ENCODE peak calls at places on chromosomes 2 and 18, in ten cellular contexts. S is left ventricle myocardium inferior, Y is hepatocyte, D is esophagus squamous epithelium, C is HCT116, K is mammary epithelial cell, E is adrenal gland, J is substantia nigra, I is mesenchymal stem cell, G is heart right ventricle. A is an unnamed sample.

GRCh38 chr2:187509667-187510417 is 44.4 kb downstream of the TFPI start:
- DNase-seq in S (no peak), Y (no peak), D (no peak), C (no peak), K (no peak), E (no peak), J (no peak), I (peak), G (no peak), A (no peak)

GRCh38 chr18:79681484-79682387 is 2.1 kb downstream of the CTDP1 start:
- DNase-seq in S (no peak), Y (no peak), D (no peak), C (no peak), K (peak), E (no peak), J (no peak), I (no peak), G (no peak), A (no peak)

GRCh38 chr2:3127710-3128109 is 249.9 kb downstream of the EIPR1 start:
- DNase-seq in S (no peak), Y (no peak), D (no peak), C (no peak), K (no peak), E (no peak), J (no peak), I (no peak), G (no peak), A (no peak)

GRCh38 chr2:227325824-227326195 is 759 bp downstream of the MFF start:
- DNase-seq in S (peak), Y (peak), D (no peak), C (no peak), K (peak), E (peak), J (peak), I (peak), G (peak), A (peak)

GRCh38 chr2:75466708-75467311 is 93.9 kb downstream of the EVA1A start:
- DNase-seq in S (no peak), Y (peak), D (no peak), C (peak), K (peak), E (peak), J (no peak), I (peak), G (no peak), A (no peak)

GRCh38 chr2:172624996-172625395 is 69.1 kb downstream of the PDK1 start:
- DNase-seq in S (no peak), Y (no peak), D (no peak), C (no peak), K (no peak), E (no peak), J (no peak), I (no peak), G (no peak), A (no peak)

GRCh38 chr2:108535380-108535677 is 1.1 kb downstream of the LIMS1 start:
- DNase-seq in S (no peak), Y (peak), D (no peak), C (no peak), K (peak), E (no peak), J (no peak), I (no peak), G (no peak), A (no peak)

GRCh38 chr2:159362094-159362493 is 75.6 kb upstream of the WDSUB1 start:
- DNase-seq in S (no peak), Y (no peak), D (no peak), C (no peak), K (no peak), E (no peak), J (no peak), I (no peak), G (no peak), A (no peak)

GRCh38 chr2:174033163-174033550 is 68.0 kb upstream of the SP3 start:
- DNase-seq in S (no peak), Y (no peak), D (no peak), C (no peak), K (no peak), E (no peak), J (no peak), I (no peak), G (no peak), A (no peak)

GRCh38 chr2:160425794-160426193 is 67.8 kb downstream of the RBMS1 start:
- DNase-seq in S (no peak), Y (no peak), D (no peak), C (no peak), K (no peak), E (no peak), J (no peak), I (peak), G (no peak), A (no peak)

GRCh38 chr2:107072150-107072940 is 186.4 kb upstream of the ST6GAL2 start:
- DNase-seq in S (no peak), Y (no peak), D (no peak), C (no peak), K (no peak), E (no peak), J (no peak), I (peak), G (no peak), A (no peak)

GRCh38 chr2:127197475-127198385 is 22.4 kb downstream of the CYP27C1 start:
- DNase-seq in S (peak), Y (peak), D (no peak), C (peak), K (no peak), E (peak), J (peak), I (peak), G (peak), A (no peak)

GRCh38 chr2:19336781-19337180 is 21.6 kb downstream of the OSR1 start:
- DNase-seq in S (no peak), Y (no peak), D (no peak), C (no peak), K (no peak), E (no peak), J (peak), I (no peak), G (no peak), A (no peak)

GRCh38 chr2:119455066-119455718 is 23.5 kb downstream of the TMEM37 start:
- DNase-seq in S (no peak), Y (no peak), D (no peak), C (no peak), K (no peak), E (peak), J (no peak), I (no peak), G (no peak), A (no peak)

GRCh38 chr2:109342451-109342850 is 213.4 kb downstream of the SH3RF3 start:
- DNase-seq in S (no peak), Y (no peak), D (no peak), C (no peak), K (no peak), E (no peak), J (no peak), I (no peak), G (no peak), A (no peak)

GRCh38 chr2:240948086-240948485 is 42.0 kb downstream of the CROCC2 start:
- DNase-seq in S (peak), Y (no peak), D (no peak), C (no peak), K (no peak), E (no peak), J (no peak), I (no peak), G (no peak), A (no peak)

GRCh38 chr18:58314284-58314683 is 270.3 kb downstream of the NEDD4L start:
- DNase-seq in S (no peak), Y (peak), D (no peak), C (peak), K (peak), E (peak), J (peak), I (peak), G (no peak), A (no peak)

DNA sequence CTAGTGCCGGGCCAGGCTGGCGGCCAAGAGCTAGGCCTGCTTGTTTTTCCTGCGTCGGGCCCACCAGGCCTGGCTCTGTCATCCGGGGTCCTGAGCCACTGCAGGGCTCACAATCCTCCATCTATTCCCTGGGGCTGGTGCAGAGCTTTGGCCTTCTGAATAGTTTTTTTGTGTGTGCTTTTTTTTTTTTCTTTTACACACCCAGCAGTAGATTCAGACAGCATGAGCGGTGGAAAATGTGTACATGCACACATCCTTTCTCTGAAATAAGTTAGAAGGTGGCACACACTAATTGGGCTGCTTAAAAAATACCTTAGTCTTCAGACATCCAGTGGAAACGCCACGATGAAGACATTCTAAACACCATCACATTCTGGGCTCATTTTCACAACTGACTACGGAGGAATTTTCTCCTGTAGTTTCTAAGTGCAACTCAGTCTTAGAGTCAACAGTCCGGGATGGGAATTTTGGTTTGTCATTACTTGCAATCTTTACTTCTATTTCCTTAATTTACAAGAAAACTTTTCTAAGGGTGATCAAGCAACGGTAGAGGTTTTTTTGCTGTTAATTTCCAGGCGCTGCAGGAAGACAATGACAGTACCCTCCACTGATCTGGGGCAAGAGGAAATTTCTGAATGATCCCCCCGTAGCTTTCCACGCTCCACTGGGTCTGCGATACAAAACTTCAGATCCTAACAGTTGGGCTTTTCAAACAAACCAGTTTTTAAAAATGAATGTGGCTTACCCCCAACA is 6.0 kb downstream of the ZFP36L2 start:
- DNase-seq in S (no peak), Y (no peak), D (no peak), C (no peak), K (peak), E (no peak), J (no peak), I (peak), G (peak), A (peak)
- H3K27ac ChIP-seq in S (peak), Y (peak), D (peak), C (peak), K (peak), E (peak), J (peak), I (peak), G (peak), A (peak)

GRCh38 chr2:157853211-157853610 is 22.9 kb downstream of the ACVR1 start:
- DNase-seq in S (no peak), Y (no peak), D (no peak), C (no peak), K (no peak), E (no peak), J (no peak), I (no peak), G (no peak), A (no peak)

GRCh38 chr2:157857881-157858280 is 18.2 kb downstream of the ACVR1 start:
- DNase-seq in S (no peak), Y (no peak), D (no peak), C (no peak), K (no peak), E (no peak), J (no peak), I (peak), G (no peak), A (no peak)

GRCh38 chr2:157858846-157859245 is 17.3 kb downstream of the ACVR1 start:
- DNase-seq in S (no peak), Y (no peak), D (no peak), C (no peak), K (no peak), E (no peak), J (no peak), I (no peak), G (no peak), A (no peak)

GRCh38 chr2:157853820-157854219 is 22.3 kb downstream of the ACVR1 start:
- DNase-seq in S (no peak), Y (no peak), D (no peak), C (no peak), K (no peak), E (no peak), J (no peak), I (no peak), G (no peak), A (peak)

GRCh38 chr2:157856157-157856455 is 20.0 kb downstream of the ACVR1 start:
- DNase-seq in S (no peak), Y (no peak), D (no peak), C (no peak), K (no peak), E (no peak), J (no peak), I (peak), G (no peak), A (no peak)
- H3K27ac ChIP-seq in S (no peak), Y (peak), D (no peak), C (no peak), K (peak), E (no peak), J (no peak), I (peak), G (no peak), A (no peak)

GRCh38 chr2:189157431-189157830 is 22.1 kb downstream of the COL5A2 start:
- DNase-seq in S (no peak), Y (no peak), D (no peak), C (no peak), K (no peak), E (no peak), J (no peak), I (no peak), G (no peak), A (no peak)

GRCh38 chr2:189159273-189159672 is 20.3 kb downstream of the COL5A2 start:
- DNase-seq in S (no peak), Y (no peak), D (no peak), C (no peak), K (no peak), E (no peak), J (no peak), I (no peak), G (no peak), A (no peak)

GRCh38 chr2:189161894-189162293 is 17.7 kb downstream of the COL5A2 start:
- DNase-seq in S (no peak), Y (no peak), D (no peak), C (no peak), K (no peak), E (no peak), J (no peak), I (no peak), G (no peak), A (no peak)

GRCh38 chr2:189157939-189158338 is 21.6 kb downstream of the COL5A2 start:
- DNase-seq in S (no peak), Y (no peak), D (no peak), C (no peak), K (no peak), E (no peak), J (no peak), I (no peak), G (no peak), A (no peak)

DNA sequence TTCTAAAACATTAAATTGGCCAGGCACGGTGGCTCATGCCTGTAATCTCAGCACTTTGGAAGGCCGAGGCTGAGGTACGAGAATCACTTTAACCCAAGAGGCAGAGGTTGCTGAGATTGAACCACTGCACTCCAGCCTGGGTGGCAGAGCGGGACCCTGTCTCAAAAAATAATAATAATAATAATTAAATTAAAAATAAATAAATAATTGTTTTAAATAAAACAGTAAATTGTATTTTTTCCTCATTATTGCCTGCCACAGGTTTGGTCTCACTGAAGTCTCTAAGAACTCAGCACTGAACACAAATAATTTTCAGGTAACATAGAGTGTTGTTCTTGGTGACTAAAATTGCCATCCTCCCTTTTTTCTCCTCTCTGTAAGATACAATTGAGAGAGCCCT is 19.8 kb downstream of the COL5A2 start:
- DNase-seq in S (no peak), Y (no peak), D (no peak), C (no peak), K (no peak), E (no peak), J (no peak), I (no peak), G (no peak), A (no peak)
- H3K27ac ChIP-seq in S (no peak), Y (no peak), D (no peak), C (no peak), K (no peak), E (no peak), J (no peak), I (no peak), G (no peak), A (no peak)

DNA sequence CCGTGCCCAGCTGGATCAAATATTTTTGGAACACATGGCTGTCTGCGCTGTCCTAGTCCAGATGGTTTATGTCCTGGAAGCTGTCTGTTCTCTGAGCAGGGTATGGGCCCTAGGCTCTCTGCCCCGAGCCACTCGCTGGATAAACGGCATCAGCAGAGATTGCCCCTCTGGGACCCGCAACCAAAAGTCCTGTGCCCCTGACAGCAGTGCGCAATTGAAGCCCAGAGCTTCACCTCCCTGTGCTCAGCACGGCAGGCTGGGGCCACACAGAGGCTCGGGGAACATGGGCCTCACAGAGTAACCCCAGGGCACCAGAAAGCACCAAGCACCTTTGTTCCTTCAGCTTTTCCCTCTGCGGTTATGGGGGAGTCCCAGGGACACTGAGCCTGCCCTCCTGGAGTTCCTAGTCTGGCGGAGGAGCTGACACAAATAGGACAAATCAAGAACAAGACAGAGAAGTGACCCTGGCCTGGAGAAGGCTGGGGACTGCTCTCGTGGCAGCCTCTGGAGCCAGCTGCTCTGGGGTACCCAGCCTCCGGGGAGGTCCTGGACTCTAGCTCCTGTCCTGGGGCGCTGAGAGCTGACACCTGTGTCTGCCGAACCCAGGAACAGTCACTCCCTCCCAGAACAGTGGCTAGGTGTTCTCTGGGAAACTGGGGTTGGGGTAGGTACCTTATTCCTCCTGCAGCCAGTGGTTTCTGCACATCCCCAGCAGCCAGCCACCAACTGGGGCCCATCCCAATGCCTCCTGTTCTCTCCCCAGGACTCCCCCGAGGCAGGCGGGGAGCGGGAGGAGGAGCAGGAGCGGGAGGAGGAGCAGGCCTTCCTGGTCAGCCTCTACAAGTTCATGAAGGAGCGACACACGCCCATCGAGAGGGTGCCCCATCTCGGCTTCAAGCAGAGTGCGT is 12.3 kb downstream of the ARID5A start:
- DNase-seq in S (no peak), Y (peak), D (no peak), C (no peak), K (no peak), E (no peak), J (no peak), I (no peak), G (no peak), A (no peak)
- H3K27ac ChIP-seq in S (peak), Y (no peak), D (no peak), C (no peak), K (no peak), E (no peak), J (no peak), I (no peak), G (peak), A (no peak)

DNA sequence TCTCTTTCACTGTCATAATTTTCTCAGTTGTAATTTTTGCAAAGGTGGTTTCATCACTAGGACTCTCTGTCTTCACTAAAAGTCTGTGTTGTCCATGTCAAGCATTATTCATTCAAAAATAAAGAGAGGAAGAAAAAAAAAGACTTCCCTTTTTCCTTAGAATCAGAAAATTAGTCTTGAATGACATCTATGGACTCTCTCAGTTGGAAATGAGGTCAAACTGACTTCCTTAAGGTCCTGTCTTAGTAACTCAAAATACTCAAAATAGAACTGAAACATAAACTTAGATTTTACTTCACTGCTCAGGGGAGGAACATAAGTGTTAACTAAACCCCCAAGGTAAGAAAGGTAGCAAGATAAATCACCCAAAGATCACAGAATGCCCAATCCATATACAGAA is 2.2 kb upstream of the ZNF407 start:
- DNase-seq in S (no peak), Y (no peak), D (no peak), C (no peak), K (no peak), E (no peak), J (no peak), I (no peak), G (no peak), A (no peak)
- H3K27ac ChIP-seq in S (peak), Y (no peak), D (no peak), C (no peak), K (no peak), E (no peak), J (no peak), I (no peak), G (no peak), A (no peak)

DNA sequence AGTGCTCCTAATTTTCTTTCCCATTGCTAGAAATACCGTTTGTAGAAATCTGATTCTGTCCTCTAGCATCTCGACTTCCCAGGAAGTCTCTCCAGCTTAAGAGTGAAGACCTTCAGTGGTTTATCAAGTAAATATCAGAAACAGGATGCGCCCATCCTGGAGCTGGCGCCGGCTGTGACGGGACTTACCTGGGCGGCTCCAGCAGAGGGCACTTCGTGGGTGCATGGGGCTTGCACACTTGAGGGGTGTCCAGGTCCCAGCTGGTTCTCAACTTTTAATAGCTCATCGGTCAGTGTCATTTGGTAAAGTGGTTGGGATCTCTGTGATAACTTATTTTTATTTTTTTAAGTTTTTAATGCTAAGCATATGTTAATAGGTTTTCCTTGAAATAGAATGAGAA is 167.0 kb upstream of the TPO start:
- DNase-seq in S (no peak), Y (no peak), D (no peak), C (no peak), K (no peak), E (no peak), J (no peak), I (no peak), G (no peak), A (no peak)
- H3K27ac ChIP-seq in S (no peak), Y (no peak), D (no peak), C (no peak), K (no peak), E (no peak), J (no peak), I (no peak), G (no peak), A (no peak)

DNA sequence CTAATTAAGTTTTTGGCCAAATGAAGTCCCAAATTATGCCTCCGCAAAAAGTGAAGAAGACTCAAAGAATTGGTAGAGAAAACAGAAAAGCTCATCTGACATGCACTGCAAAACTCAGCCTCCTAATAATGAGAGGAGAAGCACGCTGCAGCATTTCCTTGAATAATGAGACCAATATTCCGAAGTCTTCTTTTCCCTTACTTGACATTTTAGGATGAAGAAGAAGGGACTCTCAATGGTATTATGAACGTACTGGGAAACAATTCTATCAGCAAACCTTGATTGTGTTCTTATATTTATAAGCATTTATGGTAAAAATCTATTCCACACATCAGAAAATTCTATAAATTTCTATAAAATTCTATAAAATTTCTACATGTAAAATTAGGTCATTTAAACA is 733.9 kb upstream of the ACVR2A start:
- DNase-seq in S (no peak), Y (no peak), D (no peak), C (no peak), K (no peak), E (no peak), J (no peak), I (no peak), G (no peak), A (no peak)
- H3K27ac ChIP-seq in S (no peak), Y (no peak), D (no peak), C (no peak), K (no peak), E (no peak), J (no peak), I (no peak), G (no peak), A (no peak)

A was measured in caudate nucleus.